ENCODE peak calls at places on chromosomes 1 and 21, in four cellular contexts. One of them, this sample, is unnamed.
A peak's percentile ranks its signal among the peaks of the same experiment; 100 is the strongest.

GRCh38 chr1:33363470-33363861 is 42.6 kb upstream of the A3GALT2 start:
- DNase-seq in non-pigmented ciliary epithelial cell: no peak
- DNase-seq in ELF-1: peak; percentile 73
- DNase-seq in HT1080: no peak
- DNase-seq in this sample: no peak

GRCh38 chr1:164748253-164748899 is 189.4 kb downstream of the PBX1 start:
- DNase-seq in non-pigmented ciliary epithelial cell: peak; percentile 98
- DNase-seq in ELF-1: peak; percentile 23
- DNase-seq in HT1080: peak; percentile 54
- DNase-seq in this sample: peak; percentile 81

GRCh38 chr1:182191716-182192115 is 130.2 kb upstream of the ZNF648 start:
- DNase-seq in non-pigmented ciliary epithelial cell: no peak
- DNase-seq in ELF-1: no peak
- DNase-seq in HT1080: no peak
- DNase-seq in this sample: no peak

GRCh38 chr1:2950926-2951305 is 70.4 kb upstream of the ACTRT2 start:
- DNase-seq in non-pigmented ciliary epithelial cell: no peak
- DNase-seq in ELF-1: no peak
- DNase-seq in HT1080: no peak
- DNase-seq in this sample: no peak

GRCh38 chr1:150551784-150552691 is 2.8 kb downstream of the ADAMTSL4 start:
- DNase-seq in non-pigmented ciliary epithelial cell: peak; percentile 71
- DNase-seq in ELF-1: peak; percentile 88
- DNase-seq in HT1080: peak; percentile 94
- DNase-seq in this sample: peak; percentile 89

GRCh38 chr1:228314658-228315483 is 91.8 kb downstream of the TRIM11 start:
- DNase-seq in non-pigmented ciliary epithelial cell: no peak
- DNase-seq in ELF-1: no peak
- DNase-seq in HT1080: no peak
- DNase-seq in this sample: no peak

GRCh38 chr1:6118415-6118814 is 61.7 kb downstream of the CHD5 start:
- DNase-seq in non-pigmented ciliary epithelial cell: no peak
- DNase-seq in ELF-1: no peak
- DNase-seq in HT1080: no peak
- DNase-seq in this sample: no peak

GRCh38 chr1:169495050-169495740 is 9.5 kb upstream of the SLC19A2 start:
- DNase-seq in non-pigmented ciliary epithelial cell: no peak
- DNase-seq in ELF-1: no peak
- DNase-seq in HT1080: peak; percentile 18
- DNase-seq in this sample: no peak

GRCh38 chr1:116988908-116989307 is 12.7 kb upstream of the CD101 start:
- DNase-seq in non-pigmented ciliary epithelial cell: no peak
- DNase-seq in ELF-1: no peak
- DNase-seq in HT1080: no peak
- DNase-seq in this sample: peak; percentile 76

GRCh38 chr1:25338188-25338981 is at the start of gene TMEM50A:
- DNase-seq in non-pigmented ciliary epithelial cell: no peak
- DNase-seq in ELF-1: peak; percentile 98
- DNase-seq in HT1080: peak; percentile 87
- DNase-seq in this sample: peak; percentile 90

GRCh38 chr1:202687819-202688218 is 22.4 kb downstream of the SYT2 start:
- DNase-seq in non-pigmented ciliary epithelial cell: no peak
- DNase-seq in ELF-1: no peak
- DNase-seq in HT1080: no peak
- DNase-seq in this sample: no peak

GRCh38 chr1:22808186-22808845 is 97.7 kb downstream of the EPHB2 start:
- DNase-seq in non-pigmented ciliary epithelial cell: no peak
- DNase-seq in ELF-1: no peak
- DNase-seq in HT1080: no peak
- DNase-seq in this sample: peak; percentile 81

GRCh38 chr1:57471995-57472394 is 48.1 kb upstream of the DAB1 start:
- DNase-seq in non-pigmented ciliary epithelial cell: no peak
- DNase-seq in ELF-1: no peak
- DNase-seq in HT1080: no peak
- DNase-seq in this sample: no peak

GRCh38 chr1:103333141-103333540 is 192.4 kb upstream of the RNPC3 start:
- DNase-seq in non-pigmented ciliary epithelial cell: no peak
- DNase-seq in ELF-1: no peak
- DNase-seq in HT1080: no peak
- DNase-seq in this sample: no peak

GRCh38 chr1:34686531-34686930 is 68.3 kb upstream of the GJB5 start:
- DNase-seq in non-pigmented ciliary epithelial cell: no peak
- DNase-seq in ELF-1: no peak
- DNase-seq in HT1080: no peak
- DNase-seq in this sample: no peak

GRCh38 chr1:20508411-20508771 is 440 bp upstream of the MUL1 start:
- DNase-seq in non-pigmented ciliary epithelial cell: no peak
- DNase-seq in ELF-1: no peak
- DNase-seq in HT1080: no peak
- DNase-seq in this sample: no peak

GRCh38 chr1:36805979-36806640 is 228.2 kb downstream of the GRIK3 start:
- DNase-seq in non-pigmented ciliary epithelial cell: no peak
- DNase-seq in ELF-1: no peak
- DNase-seq in HT1080: no peak
- DNase-seq in this sample: no peak

GRCh38 chr1:220487297-220487820 is 40.6 kb upstream of the MARK1 start:
- DNase-seq in non-pigmented ciliary epithelial cell: peak; percentile 10
- DNase-seq in ELF-1: peak; percentile 11
- DNase-seq in HT1080: peak; percentile 71
- DNase-seq in this sample: peak; percentile 74

GRCh38 chr21:25911730-25912401 is 177.1 kb downstream of the GABPA start:
- DNase-seq in non-pigmented ciliary epithelial cell: no peak
- DNase-seq in ELF-1: no peak
- DNase-seq in HT1080: no peak
- DNase-seq in this sample: no peak

GRCh38 chr21:35333831-35334593 is 284.9 kb upstream of the RUNX1 start:
- DNase-seq in non-pigmented ciliary epithelial cell: no peak
- DNase-seq in ELF-1: no peak
- DNase-seq in HT1080: no peak
- DNase-seq in this sample: no peak

GRCh38 chr1:224205438-224205840 is 22.4 kb downstream of the DEGS1 start:
- DNase-seq in non-pigmented ciliary epithelial cell: no peak
- DNase-seq in ELF-1: no peak
- DNase-seq in HT1080: peak; percentile 82
- DNase-seq in this sample: peak; percentile 90

GRCh38 chr1:56216173-56216572 is 363.2 kb downstream of the PLPP3 start:
- DNase-seq in non-pigmented ciliary epithelial cell: no peak
- DNase-seq in ELF-1: no peak
- DNase-seq in HT1080: no peak
- DNase-seq in this sample: peak; percentile 62

This sample was measured in Daoy.